ENCODE peak calls at places on chromosomes 12 and 14, in five cellular contexts. C is heart right ventricle; M is mesendoderm; T is effector memory CD4-positive, alpha-beta T cell; U is psoas muscle. Z is an unnamed sample. For H3K36me3 and H3K27me3, the result is how much of the 10 kb centered on the place peaks cover.

GRCh38 chr12:56165369-56165768 is 7.2 kb downstream of the MYL6 start:
- DNase-seq in C (no peak), M (no peak), T (no peak), U (no peak), Z (no peak)

GRCh38 chr12:118436986-118437385 is 60.6 kb downstream of the SUDS3 start:
- DNase-seq in C (no peak), M (no peak), T (no peak), U (no peak), Z (no peak)

GRCh38 chr12:55724940-55725309 is 3.9 kb downstream of the CD63 start:
- DNase-seq in C (no peak), M (no peak), T (no peak), U (peak), Z (no peak)

GRCh38 chr14:68686724-68687123 is 106.1 kb downstream of the ZFP36L1 start:
- DNase-seq in C (no peak), M (no peak), T (no peak), U (no peak), Z (no peak)

GRCh38 chr14:37172024-37172869 is at the start of gene SLC25A21:
- DNase-seq in C (peak), M (peak), T (no peak), U (peak), Z (peak)

GRCh38 chr12:68771223-68771925 is 25.4 kb downstream of the SLC35E3 start:
- DNase-seq in C (no peak), M (no peak), T (no peak), U (no peak), Z (no peak)

GRCh38 chr14:34018564-34019244 is 67.8 kb upstream of the EGLN3 start:
- DNase-seq in C (peak), M (no peak), T (no peak), U (peak), Z (peak)

GRCh38 chr12:15852383-15852782 is 29.8 kb upstream of the STRAP start:
- DNase-seq in C (no peak), M (no peak), T (no peak), U (no peak), Z (no peak)

GRCh38 chr12:53750812-53751335 is 905 bp downstream of the CISTR start:
- DNase-seq in C (peak), M (peak), T (no peak), U (peak), Z (no peak)

GRCh38 chr12:119071176-119071575 is 89.8 kb downstream of the SRRM4 start:
- DNase-seq in C (no peak), M (no peak), T (no peak), U (no peak), Z (no peak)

GRCh38 chr14:76423534-76423933 is 47.6 kb downstream of the ESRRB start:
- DNase-seq in C (no peak), M (no peak), T (no peak), U (no peak), Z (no peak)

GRCh38 chr12:46388427-46388992 is 15.9 kb upstream of the SLC38A2 start:
- DNase-seq in C (no peak), M (no peak), T (no peak), U (no peak), Z (peak)

GRCh38 chr14:69739486-69739885 is 27.5 kb upstream of the SRSF5 start:
- DNase-seq in C (no peak), M (no peak), T (no peak), U (no peak), Z (no peak)

GRCh38 chr12:11183009-11183408 is 3.7 kb downstream of the TAS2R42 start:
- DNase-seq in C (no peak), M (no peak), T (no peak), U (no peak), Z (no peak)

GRCh38 chr12:24788886-24789285 is 160.0 kb downstream of the BCAT1 start:
- DNase-seq in C (no peak), M (no peak), T (no peak), U (no peak), Z (no peak)

GRCh38 chr12:11202811-11203210 is 16.1 kb upstream of the TAS2R42 start:
- DNase-seq in C (no peak), M (no peak), T (no peak), U (no peak), Z (no peak)

GRCh38 chr12:89328483-89329030 is 23.7 kb downstream of the DUSP6 start:
- DNase-seq in C (no peak), M (peak), T (no peak), U (no peak), Z (no peak)

GRCh38 chr12:54140958-54141388 is 47.8 kb downstream of the SMUG1 start:
- DNase-seq in C (peak), M (peak), T (no peak), U (peak), Z (no peak)

GRCh38 chr14:24513009-24513408 is 4.9 kb upstream of the CMA1 start:
- DNase-seq in C (no peak), M (peak), T (no peak), U (no peak), Z (no peak)

GRCh38 chr12:110349521-110350151 is 53.9 kb downstream of the ANAPC7 start:
- DNase-seq in C (no peak), M (no peak), T (peak), U (no peak), Z (no peak)

GRCh38 chr14:37592288-37593274 is 2.5 kb downstream of the FOXA1 start:
- DNase-seq in C (no peak), M (no peak), T (no peak), U (no peak), Z (no peak)

GRCh38 chr12:124115976-124116690 is 143.1 kb downstream of the ZNF664 start:
- DNase-seq in C (no peak), M (peak), T (no peak), U (no peak), Z (no peak)

GRCh38 chr14:29216316-29216715 is 449.7 kb downstream of the FOXG1 start:
- DNase-seq in C (no peak), M (no peak), T (no peak), U (no peak), Z (no peak)

GRCh38 chr12:14322403-14322802 is 43.1 kb upstream of the ATF7IP start:
- DNase-seq in C (no peak), M (no peak), T (no peak), U (no peak), Z (no peak)

GRCh38 chr14:100025111-100025510 is 40.1 kb upstream of the EVL start:
- DNase-seq in C (no peak), M (peak), T (no peak), U (no peak), Z (peak)

DNA sequence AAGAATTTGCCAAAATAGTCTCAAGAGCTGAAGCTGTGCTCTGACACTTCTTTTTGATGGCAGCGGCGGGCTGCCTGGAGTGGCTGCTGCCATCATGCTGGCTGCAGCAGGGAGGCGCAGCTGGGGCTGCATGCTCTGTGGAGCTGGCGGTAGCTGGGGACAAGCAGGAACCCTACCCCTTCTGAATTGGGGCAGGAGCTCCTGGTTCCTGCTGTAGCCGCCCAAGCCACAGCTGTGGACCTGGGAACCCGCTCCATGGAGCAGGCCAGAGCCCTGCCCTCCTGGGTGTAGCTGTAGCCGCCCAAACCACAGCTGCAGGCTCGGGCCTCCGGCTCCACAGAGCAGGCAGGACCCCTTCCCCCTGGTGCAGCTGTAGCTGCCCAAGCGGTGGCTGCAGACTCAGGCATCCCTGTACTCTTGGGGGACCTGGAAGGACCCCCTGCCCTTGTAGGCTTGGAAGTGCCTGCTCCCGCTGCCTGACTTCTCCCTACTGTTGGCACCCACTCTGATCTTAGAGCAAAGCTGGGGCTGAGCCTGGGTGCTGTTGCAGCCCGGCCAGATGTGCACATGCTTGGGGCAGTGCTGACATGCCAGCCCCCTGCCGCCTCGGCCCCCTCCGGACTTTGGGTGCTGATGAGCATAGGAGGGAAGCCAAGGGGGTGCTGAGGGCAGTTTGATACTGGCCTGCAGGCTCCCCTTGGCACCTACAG is 33.3 kb downstream of the APAF1 start:
- DNase-seq in C (no peak), M (no peak), T (no peak), U (no peak), Z (no peak)
- H3K36me3 ChIP-seq in C (under half), M (under half), T (under half), U (under half), Z (under half)

GRCh38 chr14:60648169-60648933 is 926 bp downstream of the SIX1 start:
- DNase-seq in C (no peak), M (peak), T (no peak), U (peak), Z (peak)

GRCh38 chr14:60647837-60648168 is 1.5 kb downstream of the SIX1 start:
- DNase-seq in C (no peak), M (no peak), T (no peak), U (no peak), Z (no peak)

GRCh38 chr14:60645191-60645590 is 4.1 kb downstream of the SIX1 start:
- DNase-seq in C (no peak), M (no peak), T (no peak), U (no peak), Z (no peak)

GRCh38 chr14:60647081-60647836 is 2.0 kb downstream of the SIX1 start:
- DNase-seq in C (no peak), M (peak), T (no peak), U (peak), Z (no peak)

GRCh38 chr14:60646202-60646886 is 2.9 kb downstream of the SIX1 start:
- DNase-seq in C (no peak), M (peak), T (no peak), U (peak), Z (no peak)
- H3K27me3 ChIP-seq in C (half or more), M (half or more), T (half or more), U (under half), Z (under half)

DNA sequence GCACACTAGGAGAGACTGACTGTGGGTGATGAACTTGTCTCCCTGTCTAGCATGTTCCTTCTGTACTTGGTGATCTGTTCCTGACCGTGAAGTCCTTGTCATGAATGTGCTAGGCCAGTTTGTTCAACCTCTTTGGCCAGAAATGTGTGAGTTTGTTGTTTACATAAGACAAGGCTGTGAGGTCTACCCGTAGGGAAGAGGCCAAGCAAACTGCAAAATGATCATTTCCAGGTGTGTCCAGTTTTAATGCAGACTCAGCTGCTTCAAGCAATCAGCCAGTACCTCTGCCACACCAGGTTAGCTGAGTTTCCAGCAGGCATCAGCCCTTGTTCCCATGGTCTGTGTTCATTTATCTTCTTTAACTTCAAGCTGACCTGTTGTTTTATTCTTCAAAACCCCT is 440.2 kb downstream of the FUT8 start:
- DNase-seq in C (no peak), M (no peak), T (no peak), U (no peak), Z (no peak)
- H3K4me3 ChIP-seq in C (no peak), M (no peak), T (no peak), U (no peak), Z (no peak)

GRCh38 chr12:120138366-120138765 is 21.8 kb upstream of the RAB35 start:
- DNase-seq in C (no peak), M (no peak), T (no peak), U (no peak), Z (no peak)

GRCh38 chr12:120134307-120134980 is 17.9 kb upstream of the RAB35 start:
- DNase-seq in C (no peak), M (no peak), T (no peak), U (no peak), Z (no peak)

GRCh38 chr12:120132863-120133385 is 16.4 kb upstream of the RAB35 start:
- DNase-seq in C (no peak), M (no peak), T (no peak), U (no peak), Z (peak)

GRCh38 chr12:120137833-120138232 is 21.3 kb upstream of the RAB35 start:
- DNase-seq in C (no peak), M (no peak), T (no peak), U (no peak), Z (no peak)

DNA sequence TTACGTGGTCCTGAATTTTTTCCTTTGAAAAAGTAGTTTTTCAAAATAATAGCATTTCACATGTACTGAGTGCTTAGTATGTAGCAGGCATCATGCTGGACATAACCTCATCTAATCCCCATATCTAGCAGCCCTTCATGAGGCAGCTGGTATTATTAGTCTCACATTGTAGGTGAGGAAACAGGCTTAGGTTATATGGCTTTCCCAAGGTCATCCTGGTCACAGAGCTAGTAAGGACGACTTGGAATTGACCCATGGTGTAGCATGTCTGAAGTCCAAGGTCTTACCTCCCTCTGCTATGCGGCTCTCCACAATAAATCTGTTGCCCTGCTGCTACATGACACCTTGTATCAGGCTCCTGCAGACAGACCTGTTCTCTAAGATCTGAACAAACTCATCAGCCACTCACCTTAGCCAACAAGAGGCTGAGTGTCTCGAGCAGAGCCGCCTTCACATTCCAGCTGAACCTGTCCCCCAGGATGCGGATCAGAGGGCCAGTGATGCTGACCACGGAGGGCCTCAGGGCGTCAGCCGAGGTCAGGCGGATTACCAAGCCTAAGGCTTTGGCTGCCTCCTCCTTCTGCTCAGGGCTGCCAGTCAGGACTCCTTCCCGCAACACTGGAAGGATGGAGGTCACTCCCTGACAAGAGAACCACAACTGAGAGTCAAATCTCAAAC is 19.7 kb upstream of the RAB35 start:
- DNase-seq in C (no peak), M (no peak), T (no peak), U (no peak), Z (no peak)
- H3K36me3 ChIP-seq in C (under half), M (half or more), T (half or more), U (under half), Z (half or more)

GRCh38 chr12:4366090-4366489 is 13.4 kb downstream of the FGF23 start:
- DNase-seq in C (no peak), M (no peak), T (no peak), U (no peak), Z (no peak)
- H3K27me3 ChIP-seq in C (under half), M (under half), T (under half), U (under half), Z (under half)

GRCh38 chr12:116638376-116638775 is 79.2 kb downstream of the MAP1LC3B2 start:
- DNase-seq in C (no peak), M (no peak), T (no peak), U (no peak), Z (no peak)
- H3K4me3 ChIP-seq in C (no peak), M (no peak), T (no peak), U (no peak), Z (no peak)

DNA sequence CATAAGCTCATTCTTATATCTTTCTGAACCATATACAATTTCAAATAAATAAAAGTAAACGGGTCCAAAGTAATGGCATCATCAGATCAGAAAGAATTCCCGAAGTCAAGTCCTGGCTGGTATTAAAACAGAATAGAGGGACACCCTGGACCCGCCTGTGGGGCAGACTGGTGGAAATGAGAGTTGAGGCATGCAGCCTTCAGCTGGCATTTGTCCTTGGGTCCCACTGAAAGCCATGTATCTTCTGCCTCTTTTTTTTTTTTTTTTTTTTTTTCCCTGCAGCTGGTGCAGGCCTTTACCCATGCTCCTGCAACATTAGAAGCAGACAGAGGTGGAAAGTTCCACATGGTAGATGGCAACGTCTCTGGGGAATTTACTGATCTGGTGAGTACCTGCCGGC is 9.9 kb downstream of the AHSA1 start:
- DNase-seq in C (no peak), M (no peak), T (no peak), U (no peak), Z (no peak)
- H3K36me3 ChIP-seq in C (under half), M (under half), T (half or more), U (under half), Z (under half)

GRCh38 chr14:53947452-53948180 is 9.0 kb downstream of the BMP4 start:
- DNase-seq in C (no peak), M (no peak), T (no peak), U (no peak), Z (no peak)
- H3K27me3 ChIP-seq in C (under half), M (under half), T (under half), U (under half), Z (under half)

Z was measured in GM06990.